ENCODE peak calls at places on chromosomes 2 and 18, in seven cellular contexts. J, H, G, L, D, F and N are unnamed samples.

GRCh38 chr2:33366473-33366872 is 110.0 kb upstream of the RASGRP3 start:
- DNase-seq in J (peak), H (peak), G (no peak), L (peak), D (no peak), F (no peak), N (peak)

GRCh38 chr2:20438334-20439192 is 8.3 kb upstream of the RHOB start:
- DNase-seq in J (peak), H (no peak), G (no peak), L (no peak), D (no peak), F (no peak), N (peak)

GRCh38 chr2:15754703-15755099 is 163.0 kb downstream of the DDX1 start:
- DNase-seq in J (no peak), H (no peak), G (no peak), L (no peak), D (no peak), F (no peak), N (no peak)

GRCh38 chr2:31234690-31235503 is 945 bp downstream of the EHD3 start:
- DNase-seq in J (no peak), H (no peak), G (peak), L (no peak), D (no peak), F (no peak), N (no peak)

GRCh38 chr18:2656237-2657042 is 914 bp downstream of the SMCHD1 start:
- DNase-seq in J (peak), H (no peak), G (no peak), L (peak), D (peak), F (peak), N (peak)

GRCh38 chr2:134465228-134465627 is 211.4 kb downstream of the MGAT5 start:
- DNase-seq in J (no peak), H (no peak), G (peak), L (no peak), D (no peak), F (no peak), N (no peak)

GRCh38 chr2:74566423-74567085 is 12.0 kb downstream of the DOK1 start:
- DNase-seq in J (peak), H (peak), G (no peak), L (no peak), D (no peak), F (no peak), N (peak)

GRCh38 chr2:188676012-188676405 is 298.2 kb upstream of the COL3A1 start:
- DNase-seq in J (peak), H (no peak), G (no peak), L (no peak), D (no peak), F (no peak), N (peak)

GRCh38 chr2:100984892-100985307 is 17.2 kb upstream of the RPL31 start:
- DNase-seq in J (peak), H (peak), G (no peak), L (peak), D (peak), F (peak), N (peak)

GRCh38 chr2:179377296-179377695 is 112.7 kb upstream of the SESTD1 start:
- DNase-seq in J (peak), H (no peak), G (no peak), L (no peak), D (no peak), F (no peak), N (peak)

GRCh38 chr2:79128406-79128805 is 8.1 kb downstream of the REG1A start:
- DNase-seq in J (no peak), H (no peak), G (no peak), L (no peak), D (no peak), F (no peak), N (no peak)

GRCh38 chr2:83055338-83056010 is 1403.6 kb downstream of the SUCLG1 start:
- DNase-seq in J (peak), H (no peak), G (no peak), L (no peak), D (no peak), F (no peak), N (peak)

GRCh38 chr2:3683748-3684454 is 19.5 kb upstream of the DCDC2C start:
- DNase-seq in J (no peak), H (no peak), G (no peak), L (no peak), D (no peak), F (no peak), N (peak)

GRCh38 chr18:49017813-49018552 is 67.2 kb upstream of the SMAD7 start:
- DNase-seq in J (no peak), H (no peak), G (peak), L (no peak), D (no peak), F (no peak), N (no peak)

GRCh38 chr2:189440947-189441708 is at the start of gene WDR75:
- DNase-seq in J (peak), H (peak), G (peak), L (peak), D (peak), F (peak), N (peak)

GRCh38 chr2:27710640-27711430 is 47.1 kb downstream of the SLC4A1AP start:
- DNase-seq in J (peak), H (no peak), G (no peak), L (no peak), D (no peak), F (no peak), N (peak)

GRCh38 chr2:131154071-131154531 is 49.0 kb downstream of the PLEKHB2 start:
- DNase-seq in J (peak), H (peak), G (no peak), L (peak), D (peak), F (peak), N (peak)

GRCh38 chr2:56100791-56101312 is 82.9 kb upstream of the CCDC85A start:
- DNase-seq in J (no peak), H (no peak), G (no peak), L (no peak), D (no peak), F (no peak), N (no peak)

GRCh38 chr2:241809383-241810303 is 650 bp downstream of the NEU4 start:
- DNase-seq in J (no peak), H (no peak), G (peak), L (no peak), D (no peak), F (no peak), N (no peak)

GRCh38 chr2:112688086-112688880 is 32.5 kb upstream of the NT5DC4 start:
- DNase-seq in J (no peak), H (no peak), G (no peak), L (no peak), D (no peak), F (no peak), N (no peak)

GRCh38 chr18:33751613-33752221 is 173.7 kb downstream of the ASXL3 start:
- DNase-seq in J (peak), H (no peak), G (no peak), L (no peak), D (no peak), F (no peak), N (peak)

GRCh38 chr2:216015722-216016464 is 2.5 kb upstream of the MREG start:
- DNase-seq in J (no peak), H (no peak), G (no peak), L (no peak), D (no peak), F (no peak), N (no peak)

GRCh38 chr2:212777020-212777491 is 238.5 kb upstream of the ERBB4 start:
- DNase-seq in J (peak), H (no peak), G (no peak), L (no peak), D (peak), F (no peak), N (peak)

GRCh38 chr18:5961828-5962150 is 66.5 kb upstream of the TMEM200C start:
- DNase-seq in J (no peak), H (no peak), G (no peak), L (no peak), D (no peak), F (no peak), N (no peak)

GRCh38 chr2:186433777-186434432 is 52.2 kb upstream of the ZC3H15 start:
- DNase-seq in J (no peak), H (no peak), G (no peak), L (no peak), D (no peak), F (no peak), N (no peak)

GRCh38 chr18:45167631-45168225 is 447.5 kb upstream of the SLC14A2 start:
- DNase-seq in J (peak), H (no peak), G (no peak), L (no peak), D (no peak), F (no peak), N (peak)

GRCh38 chr2:75238670-75239330 is 39.5 kb upstream of the TACR1 start:
- DNase-seq in J (peak), H (peak), G (no peak), L (no peak), D (no peak), F (no peak), N (peak)

GRCh38 chr2:120763931-120764330 is 28.3 kb downstream of the GLI2 start:
- DNase-seq in J (no peak), H (no peak), G (peak), L (no peak), D (no peak), F (no peak), N (no peak)

GRCh38 chr2:150863691-150864090 is 376.2 kb upstream of the RND3 start:
- DNase-seq in J (no peak), H (no peak), G (no peak), L (no peak), D (no peak), F (no peak), N (no peak)

GRCh38 chr2:195342105-195342504 is 314.9 kb upstream of the SLC39A10 start:
- DNase-seq in J (no peak), H (no peak), G (no peak), L (no peak), D (no peak), F (no peak), N (no peak)

GRCh38 chr2:180776924-180777323 is 203.5 kb upstream of the UBE2E3 start:
- DNase-seq in J (peak), H (no peak), G (no peak), L (no peak), D (no peak), F (no peak), N (peak)

GRCh38 chr2:35871672-35872071 is 483.9 kb upstream of the CRIM1 start:
- DNase-seq in J (no peak), H (no peak), G (no peak), L (no peak), D (no peak), F (no peak), N (no peak)

GRCh38 chr2:35873921-35874320 is 481.7 kb upstream of the CRIM1 start:
- DNase-seq in J (no peak), H (no peak), G (no peak), L (no peak), D (no peak), F (no peak), N (no peak)
- TF ChIP-seq CTCF in J (no peak), H (no peak), G (peak), L (no peak), D (no peak), F (no peak), N (no peak)

DNA sequence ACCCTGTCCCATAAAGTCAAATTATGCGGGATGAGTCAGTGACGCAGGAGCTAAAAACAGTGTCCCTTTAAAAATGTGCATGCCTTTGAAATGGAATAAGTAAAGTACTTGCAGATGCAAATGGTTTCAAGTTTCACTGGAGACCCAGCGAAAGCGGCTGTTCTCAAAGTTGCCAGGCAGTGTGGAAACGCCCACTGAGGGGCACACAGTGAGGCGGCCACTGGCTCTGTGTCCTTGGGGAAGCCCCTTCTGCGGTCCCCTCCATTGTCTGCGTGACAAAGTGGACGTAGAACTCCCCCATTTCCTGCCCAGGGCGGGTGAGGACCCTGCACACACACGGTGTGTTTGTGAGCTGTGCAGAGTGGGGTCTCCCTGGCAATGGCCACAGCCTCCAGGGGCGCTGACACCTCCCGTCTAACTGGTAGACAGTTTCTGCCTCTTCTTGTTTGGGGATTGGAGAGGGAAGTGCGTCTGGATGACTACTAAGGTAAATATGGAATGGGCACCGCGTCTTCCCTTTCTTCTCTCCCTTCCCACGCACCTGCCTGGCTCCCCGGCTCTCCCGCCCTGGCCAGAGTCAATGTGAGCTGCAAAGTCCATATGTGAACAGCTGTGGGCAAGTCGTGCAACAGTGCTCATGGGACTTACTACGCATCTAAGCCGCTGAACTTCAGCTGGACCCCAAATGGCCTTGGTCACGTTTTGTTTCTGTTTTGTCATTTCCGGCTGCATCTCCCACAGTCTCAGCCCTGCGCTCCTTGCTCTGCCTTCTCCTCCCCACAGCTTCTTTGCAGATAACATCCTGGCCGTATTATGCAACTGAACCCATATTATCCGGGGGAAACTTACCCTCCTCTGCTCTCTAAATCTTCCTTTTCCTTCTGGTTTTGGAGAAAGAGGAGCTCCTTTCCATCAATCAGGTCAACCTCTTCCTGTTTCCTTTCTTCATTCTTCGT is 33.7 kb upstream of the ZNF516 start:
- DNase-seq in J (peak), H (peak), G (no peak), L (peak), D (peak), F (no peak), N (peak)
- TF ChIP-seq CTCF in J (peak), H (peak), G (peak), L (no peak), D (no peak), F (no peak), N (no peak)

GRCh38 chr18:9810994-9811393 is 74.8 kb upstream of the TXNDC2 start:
- DNase-seq in J (no peak), H (no peak), G (no peak), L (no peak), D (no peak), F (peak), N (no peak)
- TF ChIP-seq CTCF in J (no peak), H (no peak), G (no peak), L (peak), D (no peak), F (no peak), N (no peak)

DNA sequence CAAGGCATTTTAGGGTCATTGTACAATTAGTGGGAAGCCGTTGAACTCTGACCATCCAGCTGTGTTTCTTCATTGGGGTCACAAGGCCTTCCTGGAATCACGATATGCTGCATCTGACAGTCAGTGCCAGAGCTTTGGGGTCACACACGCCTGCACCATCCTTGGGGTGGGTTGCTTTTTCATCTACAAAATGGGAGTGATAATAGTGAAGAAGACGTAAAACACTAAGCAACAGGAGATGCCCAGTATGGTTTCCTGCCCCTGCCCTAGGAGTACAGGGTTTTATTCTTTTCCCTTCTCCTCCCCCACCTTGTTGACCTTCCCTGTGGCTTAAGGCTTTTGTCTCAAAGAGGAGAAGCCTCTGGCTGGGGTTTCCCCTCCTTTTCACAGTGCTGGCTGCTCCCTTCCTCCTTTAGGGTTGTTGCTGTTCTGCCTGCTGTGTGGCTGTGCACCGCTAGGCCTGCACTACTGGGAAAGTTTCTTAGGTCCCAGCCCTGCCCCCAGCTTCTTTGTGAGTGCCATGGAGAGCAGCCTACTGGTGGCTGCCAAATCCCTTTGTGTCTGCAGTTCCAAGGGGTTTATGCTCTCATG is 245.6 kb downstream of the TPGS2 start:
- DNase-seq in J (no peak), H (no peak), G (no peak), L (no peak), D (no peak), F (peak), N (peak)
- TF ChIP-seq CTCF in J (no peak), H (no peak), G (peak), L (no peak), D (no peak), F (no peak), N (no peak)

DNA sequence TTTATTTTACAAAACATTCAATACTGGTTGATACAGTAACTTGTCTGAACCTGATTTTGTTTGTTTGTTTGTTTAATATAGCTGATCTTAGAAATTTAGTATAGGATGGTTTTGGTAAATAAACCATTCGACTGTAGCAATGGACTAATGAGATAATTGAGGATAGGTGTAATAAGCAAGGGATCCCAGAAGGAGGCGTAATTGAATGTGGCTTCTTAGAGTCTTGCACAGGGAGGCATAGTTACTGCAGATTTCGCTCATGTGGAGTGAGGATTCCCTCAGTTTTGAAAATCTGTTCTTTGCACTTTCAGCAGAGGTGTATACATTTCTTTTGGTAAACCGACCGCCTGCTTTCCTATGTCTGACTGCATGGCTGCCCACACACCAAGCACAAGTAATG is 709.6 kb downstream of the SOCS6 start:
- DNase-seq in J (no peak), H (no peak), G (no peak), L (no peak), D (no peak), F (no peak), N (peak)
- TF ChIP-seq CTCF in J (no peak), H (no peak), G (peak), L (no peak), D (no peak), F (no peak), N (peak)

GRCh38 chr2:36360063-36360462 is 4.5 kb downstream of the CRIM1 start:
- DNase-seq in J (no peak), H (no peak), G (no peak), L (no peak), D (no peak), F (no peak), N (no peak)

GRCh38 chr2:36357506-36358316 is 2.1 kb downstream of the CRIM1 start:
- DNase-seq in J (peak), H (no peak), G (no peak), L (no peak), D (no peak), F (peak), N (peak)

GRCh38 chr2:36360834-36361233 is 5.3 kb downstream of the CRIM1 start:
- DNase-seq in J (no peak), H (no peak), G (no peak), L (no peak), D (no peak), F (no peak), N (no peak)

GRCh38 chr2:36358317-36358659 is 2.7 kb downstream of the CRIM1 start:
- DNase-seq in J (peak), H (no peak), G (no peak), L (no peak), D (no peak), F (no peak), N (peak)

GRCh38 chr2:36359006-36359580 is 3.5 kb downstream of the CRIM1 start:
- DNase-seq in J (no peak), H (no peak), G (no peak), L (no peak), D (no peak), F (no peak), N (peak)
- TF ChIP-seq CTCF in J (peak), H (peak), G (peak), L (peak), D (no peak), F (no peak), N (peak)

GRCh38 chr2:40872580-40872979 is 420.7 kb upstream of the SLC8A1 start:
- DNase-seq in J (peak), H (no peak), G (no peak), L (no peak), D (no peak), F (no peak), N (no peak)

GRCh38 chr2:40867829-40868228 is 415.9 kb upstream of the SLC8A1 start:
- DNase-seq in J (no peak), H (no peak), G (no peak), L (no peak), D (no peak), F (no peak), N (no peak)
- TF ChIP-seq CTCF in J (no peak), H (no peak), G (no peak), L (no peak), D (no peak), F (no peak), N (no peak)

DNA sequence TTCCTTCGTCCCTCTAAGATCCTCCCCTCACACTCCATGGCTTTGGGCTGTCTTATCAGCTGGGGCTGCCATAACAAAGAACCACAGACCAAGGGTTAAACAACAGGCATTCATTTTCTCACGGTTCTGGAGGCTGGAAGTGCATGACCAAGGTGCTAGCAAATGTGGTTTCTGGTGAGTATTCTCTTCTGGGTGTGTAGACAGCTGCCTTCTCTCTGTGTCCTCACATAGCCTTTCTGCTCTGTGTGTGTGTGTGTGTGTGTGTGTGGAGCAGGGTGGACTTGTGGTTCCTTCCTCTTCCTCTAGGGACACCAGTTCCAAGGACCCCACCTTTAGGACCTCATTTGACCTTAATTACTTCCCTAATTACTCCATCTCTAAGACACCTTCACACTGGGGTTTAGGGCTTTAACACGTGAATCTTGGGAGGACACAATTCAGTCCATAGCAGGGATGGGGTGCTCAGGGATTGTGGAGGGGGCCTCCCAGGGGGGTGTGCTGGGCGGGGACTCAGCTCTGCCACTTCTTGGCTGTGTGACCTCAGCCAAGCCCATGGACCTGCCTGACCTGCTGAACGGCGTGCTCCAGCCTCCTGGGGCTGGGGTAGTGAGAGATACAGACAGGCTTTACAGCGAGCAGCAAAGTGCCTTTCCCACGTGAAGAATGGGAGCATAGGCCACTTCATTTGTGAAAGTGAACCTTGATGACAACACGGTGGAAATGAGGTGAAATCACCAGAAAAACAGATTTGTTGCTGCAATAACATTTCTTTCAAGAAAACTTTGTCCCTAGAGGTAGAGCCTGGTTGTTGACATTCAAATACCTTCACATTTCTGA is 38.1 kb downstream of the ACKR3 start:
- DNase-seq in J (peak), H (no peak), G (no peak), L (no peak), D (no peak), F (no peak), N (peak)
- TF ChIP-seq CTCF in J (peak), H (no peak), G (peak), L (no peak), D (no peak), F (no peak), N (peak)